ENCODE peak calls at places on chromosomes 16 and 17, in four cellular contexts. O is GM23248, F is EL, P is GM03348. T is an unnamed sample.

GRCh38 chr17:43564080-43564594 is 18.0 kb upstream of the ETV4 start:
- DNase-seq in O (no peak), F (no peak), P (no peak), T (no peak)

GRCh38 chr17:82145550-82146165 is 47.6 kb upstream of the FASN start:
- DNase-seq in O (no peak), F (no peak), P (no peak), T (no peak)

GRCh38 chr16:75238132-75238852 is 13.1 kb downstream of the BCAR1 start:
- DNase-seq in O (peak; percentile 98), F (peak; percentile 77), P (peak; percentile 95), T (no peak)

GRCh38 chr16:88619859-88620655 is 18.3 kb upstream of the IL17C start:
- DNase-seq in O (no peak), F (no peak), P (no peak), T (no peak)

GRCh38 chr16:20611975-20612471 is 35.9 kb upstream of the ACSM2B start:
- DNase-seq in O (no peak), F (no peak), P (no peak), T (no peak)

GRCh38 chr17:60601443-60602384 is 1.7 kb downstream of the PPM1D start:
- DNase-seq in O (peak; percentile 87), F (peak; percentile 83), P (peak; percentile 83), T (peak; percentile 81)

GRCh38 chr17:9470171-9470570 is 105.4 kb downstream of the STX8 start:
- DNase-seq in O (peak; percentile 5), F (no peak), P (peak; percentile 43), T (no peak)

GRCh38 chr17:76569607-76570279 is 15.9 kb downstream of the ST6GALNAC2 start:
- DNase-seq in O (no peak), F (no peak), P (no peak), T (no peak)

GRCh38 chr17:39903158-39903884 is 15.1 kb downstream of the GSDMB start:
- DNase-seq in O (no peak), F (no peak), P (no peak), T (no peak)

GRCh38 chr17:7308625-7309433 is 1.4 kb downstream of the EIF5A start:
- DNase-seq in O (peak; percentile 94), F (peak; percentile 90), P (peak; percentile 82), T (peak; percentile 90)

GRCh38 chr17:17139972-17140589 is 66.1 kb downstream of the PLD6 start:
- DNase-seq in O (no peak), F (no peak), P (no peak), T (no peak)

GRCh38 chr16:66169817-66170216 is 196.7 kb upstream of the CDH5 start:
- DNase-seq in O (no peak), F (no peak), P (no peak), T (no peak)

GRCh38 chr16:9850716-9851115 is 331.5 kb downstream of the GRIN2A start:
- DNase-seq in O (no peak), F (no peak), P (no peak), T (no peak)

GRCh38 chr17:59330314-59330942 is 1.0 kb upstream of the YPEL2 start:
- DNase-seq in O (peak; percentile 38), F (no peak), P (no peak), T (no peak)

GRCh38 chr17:17205368-17206148 is 575 bp downstream of the PLD6 start:
- DNase-seq in O (peak; percentile 88), F (peak; percentile 67), P (peak; percentile 87), T (peak; percentile 66)

GRCh38 chr16:85303354-85303883 is 191.1 kb upstream of the CIBAR2 start:
- DNase-seq in O (peak; percentile 61), F (no peak), P (no peak), T (peak; percentile 56)

GRCh38 chr17:10616502-10617119 is 40.5 kb downstream of the MYH3 start:
- DNase-seq in O (peak; percentile 76), F (peak; percentile 77), P (peak; percentile 83), T (peak; percentile 81)

GRCh38 chr17:28711723-28712036 is at the start of gene PROCA1:
- DNase-seq in O (no peak), F (no peak), P (no peak), T (no peak)

GRCh38 chr16:57735755-57736418 is at the start of gene KATNB1:
- DNase-seq in O (no peak), F (no peak), P (no peak), T (no peak)

GRCh38 chr16:1771072-1771863 is at the start of gene NME3:
- DNase-seq in O (peak; percentile 85), F (peak; percentile 70), P (peak; percentile 94), T (peak; percentile 73)

GRCh38 chr17:48160177-48160967 is 52.8 kb downstream of the SNX11 start:
- DNase-seq in O (no peak), F (no peak), P (no peak), T (no peak)

T was measured in epithelial cell of esophagus.